ENCODE peak calls at places on chromosome 2, in five cellular contexts. X, W, T, P and K are unnamed samples.

GRCh38 chr2:127479866-127480743 is 46.2 kb downstream of the IWS1 start:
- DNase-seq in T (no peak), W (no peak), X (no peak), P (no peak), K (no peak)

GRCh38 chr2:218671077-218671653 is 637 bp downstream of the RNF25 start:
- DNase-seq in T (no peak), P (no peak), W (no peak), X (no peak), K (no peak)

GRCh38 chr2:27051902-27052645 is 606 bp downstream of the AGBL5 start:
- DNase-seq in T (peak; percentile 48), W (peak; percentile 72), P (peak; percentile 37), X (peak; percentile 67), K (no peak)

GRCh38 chr2:63060079-63060482 is 9.5 kb downstream of the OTX1 start:
- DNase-seq in T (no peak), X (no peak), P (no peak), W (no peak), K (no peak)

GRCh38 chr2:75035444-75036353 is 77.3 kb downstream of the POLE4 start:
- DNase-seq in W (no peak), T (no peak), P (no peak), X (no peak), K (no peak)

GRCh38 chr2:96693286-96694200 is 46.3 kb downstream of the LMAN2L start:
- DNase-seq in P (no peak), T (no peak), X (no peak), W (no peak), K (no peak)

GRCh38 chr2:162025121-162025911 is 48.7 kb downstream of the DPP4 start:
- DNase-seq in P (no peak), T (no peak), X (no peak), W (no peak), K (no peak)

GRCh38 chr2:19577668-19578067 is 219.2 kb upstream of the OSR1 start:
- DNase-seq in P (no peak), X (no peak), W (no peak), T (no peak), K (no peak)

GRCh38 chr2:64797881-64798590 is 144.3 kb upstream of the SERTAD2 start:
- DNase-seq in T (no peak), P (peak; percentile 49), X (no peak), W (no peak), K (peak; percentile 61)

GRCh38 chr2:44768438-44769236 is 172.9 kb upstream of the SIX3 start:
- DNase-seq in T (no peak), X (no peak), W (no peak), P (no peak), K (no peak)

GRCh38 chr2:30147196-30147714 is 448 bp downstream of the YPEL5 start:
- DNase-seq in X (no peak), P (peak; percentile 16), W (no peak), T (no peak), K (no peak)

GRCh38 chr2:233152541-233152940 is 92.4 kb downstream of the INPP5D start:
- DNase-seq in W (no peak), T (peak; percentile 67), P (peak; percentile 39), X (no peak), K (no peak)

GRCh38 chr2:28322051-28322450 is 70.6 kb upstream of the FOSL2 start:
- DNase-seq in P (no peak), X (no peak), T (no peak), W (no peak), K (no peak)

GRCh38 chr2:165610591-165611029 is 141.1 kb downstream of the CSRNP3 start:
- DNase-seq in T (no peak), P (no peak), X (no peak), W (no peak), K (no peak)

GRCh38 chr2:186887107-186888090 is 38.4 kb upstream of the ZSWIM2 start:
- DNase-seq in T (no peak), P (no peak), X (no peak), W (no peak), K (no peak)

GRCh38 chr2:17754773-17755425 is 961 bp downstream of the GEN1 start:
- DNase-seq in W (no peak), P (no peak), T (no peak), X (peak; percentile 40), K (no peak)

GRCh38 chr2:95265182-95265581 is 9.1 kb upstream of the PROM2 start:
- DNase-seq in T (no peak), X (no peak), W (no peak), P (peak; percentile 6), K (no peak)

GRCh38 chr2:156955701-156956100 is 301.8 kb upstream of the GALNT5 start:
- DNase-seq in T (no peak), P (no peak), W (no peak), X (no peak), K (no peak)

GRCh38 chr2:209314641-209315040 is 109.2 kb upstream of the MAP2 start:
- DNase-seq in X (no peak), P (no peak), W (no peak), T (no peak), K (peak; percentile 9)

GRCh38 chr2:25690058-25690457 is 16.7 kb upstream of the DTNB start:
- DNase-seq in W (no peak), P (no peak), X (no peak), T (no peak), K (peak; percentile 48)

GRCh38 chr2:219417374-219417773 is 803 bp upstream of the DES start:
- DNase-seq in X (no peak), W (no peak), T (no peak), P (no peak), K (no peak)

GRCh38 chr2:149556452-149556851 is 31.1 kb downstream of the MMADHC start:
- DNase-seq in T (no peak), W (no peak), P (no peak), X (no peak), K (no peak)

GRCh38 chr2:95278637-95279225 is 4.5 kb downstream of the PROM2 start:
- DNase-seq in X (no peak), P (no peak), W (no peak), T (no peak), K (no peak)

GRCh38 chr2:44706584-44707553 is 234.6 kb upstream of the SIX3 start:
- DNase-seq in X (peak; percentile 48), T (no peak), W (no peak), P (no peak), K (no peak)

GRCh38 chr2:157845081-157845480 is 31.0 kb downstream of the ACVR1 start:
- DNase-seq in X (no peak), W (no peak), T (no peak), P (no peak), K (no peak)

GRCh38 chr2:6945087-6945813 is 28.0 kb downstream of the RNF144A start:
- DNase-seq in W (no peak), T (no peak), X (no peak), P (no peak), K (no peak)

GRCh38 chr2:225781145-225781544 is 381.6 kb downstream of the NYAP2 start:
- DNase-seq in P (no peak), W (no peak), X (no peak), T (no peak), K (no peak)

GRCh38 chr2:240645346-240646060 is 20.2 kb downstream of the GPR35 start:
- DNase-seq in X (peak; percentile 22), P (no peak), T (no peak), W (no peak), K (no peak)

GRCh38 chr2:27408601-27409320 is 630 bp downstream of the PPM1G start:
- DNase-seq in W (peak; percentile 64), X (no peak), P (no peak), T (peak; percentile 40), K (no peak)

GRCh38 chr2:96329416-96329815 is 4.3 kb downstream of the ITPRIPL1 start:
- DNase-seq in W (no peak), T (peak; percentile 59), P (no peak), X (no peak), K (no peak)

DNA sequence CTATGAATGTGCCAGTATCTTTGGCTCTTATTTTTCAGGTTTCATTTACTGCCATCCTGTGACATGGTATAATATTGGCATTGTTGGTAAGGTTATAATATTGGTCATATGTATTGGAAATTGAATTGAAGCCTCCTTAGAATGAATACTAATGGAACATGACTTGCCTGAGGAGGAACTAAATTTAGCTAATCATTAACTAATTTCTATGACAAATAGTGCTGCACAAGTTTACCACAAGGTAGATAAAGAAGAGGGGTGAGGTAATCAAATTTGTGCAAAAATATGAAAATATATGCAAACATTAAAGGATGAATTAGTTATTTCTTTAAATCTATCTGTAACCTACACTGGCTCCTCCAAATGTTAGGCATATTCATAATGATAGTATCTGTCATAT is 43.2 kb upstream of the ORC2 start:
- DNase-seq in T (no peak), P (no peak), W (no peak), X (no peak), K (no peak)
- H3K36me3 ChIP-seq in T (no peaks in the 10 kb centered on the region), P (no peaks in the 10 kb centered on the region), W (peaks cover 16% of the 10 kb centered on the region), X (peaks cover 6% of the 10 kb centered on the region), K (no peaks in the 10 kb centered on the region)

GRCh38 chr2:239425496-239426098 is 24.8 kb upstream of the HDAC4 start:
- DNase-seq in W (no peak), X (no peak), P (no peak), T (no peak), K (no peak)

GRCh38 chr2:239429473-239430350 is 28.9 kb upstream of the HDAC4 start:
- DNase-seq in T (no peak), P (no peak), W (no peak), X (no peak), K (no peak)

GRCh38 chr2:239420077-239420476 is 19.3 kb upstream of the HDAC4 start:
- DNase-seq in P (no peak), X (no peak), W (no peak), T (no peak), K (no peak)

GRCh38 chr2:239424337-239425045 is 23.7 kb upstream of the HDAC4 start:
- DNase-seq in W (no peak), X (no peak), P (no peak), T (no peak), K (no peak)
- H3K36me3 ChIP-seq in W (no peaks in the 10 kb centered on the region), X (no peaks in the 10 kb centered on the region), P (no peaks in the 10 kb centered on the region), T (no peaks in the 10 kb centered on the region), K (no peaks in the 10 kb centered on the region)

DNA sequence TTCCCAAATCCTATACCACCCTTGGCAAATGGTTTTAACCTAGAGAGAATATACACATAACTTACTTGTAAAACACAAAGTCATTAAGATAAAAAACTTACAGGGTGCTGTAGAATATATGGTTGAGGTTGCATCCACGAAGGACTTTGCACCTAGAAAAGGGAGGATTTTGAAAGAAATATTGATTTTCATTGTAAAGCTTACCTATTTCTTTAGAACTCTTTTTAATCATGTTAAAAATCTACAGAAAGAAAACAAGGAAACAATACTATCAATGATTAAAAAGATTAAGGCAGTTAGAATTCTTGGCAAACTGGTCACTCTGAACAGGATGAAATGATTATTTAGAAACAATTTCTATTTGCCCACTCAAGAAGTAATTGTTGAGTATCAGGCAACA is 81.1 kb upstream of the ITGB6 start:
- DNase-seq in W (no peak), P (no peak), T (no peak), X (no peak), K (no peak)
- H3K36me3 ChIP-seq in W (peaks cover 49% of the 10 kb centered on the region), P (no peaks in the 10 kb centered on the region), T (no peaks in the 10 kb centered on the region), X (peaks cover 77% of the 10 kb centered on the region), K (peaks cover 2% of the 10 kb centered on the region)

DNA sequence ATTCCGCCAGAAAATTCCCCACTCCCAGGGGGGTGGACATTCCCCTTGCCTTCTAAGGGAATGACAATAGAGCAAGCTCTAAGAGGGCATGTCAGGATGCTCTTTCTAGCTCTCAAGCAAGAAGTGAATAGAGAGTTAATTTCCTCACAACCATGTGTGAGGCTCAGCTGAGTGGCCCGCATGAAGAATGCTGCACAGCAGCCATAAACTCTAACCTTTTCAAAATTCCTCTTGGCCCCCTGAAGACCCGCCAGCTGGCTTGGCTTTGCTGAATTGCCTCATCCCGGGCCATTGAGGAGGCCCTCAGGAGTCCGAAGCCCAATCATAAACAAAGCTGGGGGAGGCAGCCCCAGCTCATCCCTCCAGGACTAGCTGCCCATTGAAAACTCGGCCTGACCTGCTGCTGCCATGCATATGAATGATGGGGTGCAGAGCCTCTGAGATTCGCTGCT is 38.2 kb downstream of the NRP2 start:
- DNase-seq in W (no peak), T (no peak), X (no peak), P (no peak), K (no peak)
- H3K36me3 ChIP-seq in W (peaks cover 6% of the 10 kb centered on the region), T (no peaks in the 10 kb centered on the region), X (peaks cover 28% of the 10 kb centered on the region), P (no peaks in the 10 kb centered on the region), K (no peaks in the 10 kb centered on the region)